ENCODE peak calls at places on chromosome X, in seven cellular contexts. V is CD8-positive, alpha-beta memory T cell; Z is colonic mucosa; X is heart right ventricle; H is MM.1S; G is PC-3; B is left ventricle myocardium inferior. R is an unnamed sample.

GRCh38 chrX:50483283-50483682 is 12.7 kb upstream of the DGKK start:
- DNase-seq in X (no peak), H (peak; percentile 16), V (no peak), Z (no peak), B (no peak), G (no peak), R (no peak)

GRCh38 chrX:111095974-111096870 is at the start of gene PAK3:
- DNase-seq in G (peak; percentile 65), V (peak; percentile 17), X (peak; percentile 15), H (peak; percentile 15), B (no peak), Z (peak; percentile 22), R (no peak)

GRCh38 chrX:101550825-101551767 is 749 bp downstream of the ARMCX1 start:
- DNase-seq in B (peak; percentile 54), X (peak; percentile 46), V (peak; percentile 7), H (no peak), Z (peak; percentile 51), G (no peak), R (no peak)

GRCh38 chrX:9997524-9997923 is 30.4 kb downstream of the CLDN34 start:
- DNase-seq in Z (no peak), X (peak; percentile 29), B (no peak), V (no peak), H (peak; percentile 83), G (no peak), R (no peak)

GRCh38 chrX:22922961-22923360 is 76.8 kb upstream of the DDX53 start:
- DNase-seq in V (no peak), G (peak; percentile 10), B (no peak), Z (no peak), H (no peak), X (no peak), R (no peak)

GRCh38 chrX:11665144-11666040 is at the start of gene ARHGAP6:
- DNase-seq in X (peak; percentile 62), G (peak; percentile 14), Z (peak; percentile 22), H (no peak), V (no peak), B (peak; percentile 60), R (no peak)

GRCh38 chrX:65516756-65517155 is 17.8 kb downstream of the LAS1L start:
- DNase-seq in Z (no peak), B (no peak), G (no peak), V (no peak), H (no peak), X (no peak), R (no peak)

GRCh38 chrX:252421-253291 is 28.5 kb upstream of the PLCXD1 start:
- DNase-seq in V (no peak), B (no peak), H (no peak), G (no peak), Z (no peak), X (no peak), R (no peak)

GRCh38 chrX:44343412-44343942 is at the start of gene EFHC2:
- DNase-seq in X (peak; percentile 60), G (peak; percentile 24), H (peak; percentile 7), Z (no peak), B (peak; percentile 29), V (peak; percentile 65), R (peak; percentile 27)

GRCh38 chrX:2410279-2411020 is 90.3 kb downstream of the DHRSX start:
- DNase-seq in X (no peak), Z (peak; percentile 76), G (no peak), B (no peak), V (no peak), H (no peak), R (no peak)

GRCh38 chrX:14533867-14534266 is 4.5 kb downstream of the GLRA2 start:
- DNase-seq in H (no peak), V (no peak), G (peak; percentile 70), Z (no peak), X (no peak), B (no peak), R (no peak)

GRCh38 chrX:51281758-51282318 is 50.8 kb upstream of the NUDT10 start:
- DNase-seq in X (no peak), B (no peak), V (no peak), H (no peak), Z (no peak), G (no peak), R (no peak)

GRCh38 chrX:115582871-115583729 is 22.1 kb downstream of the PLS3 start:
- DNase-seq in H (no peak), G (peak; percentile 43), X (no peak), V (no peak), Z (no peak), B (no peak), R (no peak)

GRCh38 chrX:7190157-7190556 is 42.2 kb upstream of the PUDP start:
- DNase-seq in V (no peak), H (no peak), B (no peak), G (peak; percentile 6), Z (no peak), X (no peak), R (no peak)

GRCh38 chrX:77014655-77015377 is 432.4 kb upstream of the FGF16 start:
- DNase-seq in Z (no peak), H (no peak), X (no peak), B (no peak), G (no peak), V (no peak), R (no peak)

GRCh38 chrX:104318330-104319009 is 63.7 kb upstream of the ESX1 start:
- DNase-seq in H (no peak), G (peak; percentile 96), B (no peak), Z (peak; percentile 79), V (no peak), X (no peak), R (peak; percentile 98)

GRCh38 chrX:86047174-86047991 is at the start of gene CHM:
- DNase-seq in Z (peak; percentile 79), H (peak; percentile 89), B (peak; percentile 19), X (peak; percentile 19), V (peak; percentile 76), G (peak; percentile 80), R (peak; percentile 45)

GRCh38 chrX:154458954-154459829 is 1.1 kb downstream of the PLXNA3 start:
- DNase-seq in G (peak; percentile 54), Z (peak; percentile 53), X (peak; percentile 35), V (no peak), B (peak; percentile 28), H (peak; percentile 34), R (peak; percentile 67)

GRCh38 chrX:74521961-74522833 is 92.2 kb downstream of the RLIM start:
- DNase-seq in H (no peak), V (no peak), X (no peak), G (no peak), B (peak; percentile 22), Z (no peak), R (no peak)

GRCh38 chrX:70755850-70756249 is 152.7 kb downstream of the TEX11 start:
- DNase-seq in G (no peak), V (peak; percentile 46), X (no peak), B (no peak), Z (no peak), H (peak; percentile 6), R (no peak)

GRCh38 chrX:110847334-110847733 is 51.7 kb upstream of the CHRDL1 start:
- DNase-seq in H (peak; percentile 80), B (no peak), V (peak; percentile 27), X (no peak), Z (peak; percentile 24), G (peak; percentile 78), R (peak; percentile 58)

GRCh38 chrX:14932136-14932535 is 58.9 kb downstream of the MOSPD2 start:
- DNase-seq in G (no peak), V (no peak), H (no peak), B (no peak), X (no peak), Z (no peak), R (no peak)

GRCh38 chrX:74179071-74179470 is 124.9 kb upstream of the ZCCHC13 start:
- DNase-seq in X (no peak), B (no peak), Z (no peak), G (peak; percentile 62), H (no peak), V (no peak), R (no peak)

GRCh38 chrX:17161991-17162390 is 213.0 kb upstream of the NHS start:
- DNase-seq in Z (no peak), B (no peak), X (no peak), H (no peak), G (peak; percentile 48), V (no peak), R (no peak)
- H3K9me3 ChIP-seq in Z (no peaks in the 10 kb centered on the region), B (peaks cover 36% of the 10 kb centered on the region), X (no peaks in the 10 kb centered on the region), H (no peaks in the 10 kb centered on the region), G (peaks cover 23% of the 10 kb centered on the region), V (no peaks in the 10 kb centered on the region), R (peaks cover 5% of the 10 kb centered on the region)

DNA sequence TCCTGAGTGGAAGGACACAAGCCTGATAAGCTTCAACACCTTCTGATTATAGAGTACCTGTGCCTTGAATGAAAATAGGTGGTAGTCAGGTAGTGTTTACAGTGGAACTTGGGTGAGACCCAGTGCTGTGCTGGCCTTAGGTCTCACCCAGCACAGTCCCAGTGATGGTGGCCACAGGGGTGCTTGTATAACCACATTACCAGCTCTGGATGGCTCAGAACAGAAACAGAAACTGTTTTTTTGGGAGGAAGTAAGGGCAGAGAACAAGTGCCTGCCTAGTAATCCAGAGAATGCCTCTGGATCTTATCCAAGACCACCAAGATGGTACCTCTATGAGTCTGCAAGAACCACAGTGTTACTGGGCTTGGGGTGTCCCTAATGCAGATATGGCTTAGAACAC is 171.5 kb upstream of the DIPK2B start:
- DNase-seq in H (no peak), Z (no peak), G (no peak), V (no peak), B (no peak), X (no peak), R (no peak)
- H3K9me3 ChIP-seq in H (no peaks in the 10 kb centered on the region), Z (no peaks in the 10 kb centered on the region), G (peaks cover 5% of the 10 kb centered on the region), V (no peaks in the 10 kb centered on the region), B (peaks cover 14% of the 10 kb centered on the region), X (no peaks in the 10 kb centered on the region), R (no peaks in the 10 kb centered on the region)

GRCh38 chrX:132592880-132593279 is 104.0 kb upstream of the MBNL3 start:
- DNase-seq in V (no peak), B (no peak), X (no peak), H (peak; percentile 17), Z (no peak), G (no peak), R (no peak)

GRCh38 chrX:132584936-132585335 is 96.1 kb upstream of the MBNL3 start:
- DNase-seq in Z (no peak), G (no peak), X (no peak), H (no peak), B (no peak), V (no peak), R (no peak)

GRCh38 chrX:132591719-132592275 is 103.0 kb upstream of the MBNL3 start:
- DNase-seq in V (no peak), G (no peak), X (no peak), H (no peak), Z (no peak), B (no peak), R (no peak)

GRCh38 chrX:132594129-132594528 is 105.3 kb upstream of the MBNL3 start:
- DNase-seq in H (no peak), V (no peak), G (peak; percentile 61), B (no peak), Z (no peak), X (no peak), R (no peak)

GRCh38 chrX:132590350-132591026 is 101.7 kb upstream of the MBNL3 start:
- DNase-seq in X (no peak), B (no peak), G (no peak), V (no peak), H (no peak), Z (no peak), R (no peak)
- H3K9me3 ChIP-seq in X (no peaks in the 10 kb centered on the region), B (no peaks in the 10 kb centered on the region), G (no peaks in the 10 kb centered on the region), V (no peaks in the 10 kb centered on the region), H (no peaks in the 10 kb centered on the region), Z (no peaks in the 10 kb centered on the region), R (no peaks in the 10 kb centered on the region)

GRCh38 chrX:156000361-156000926 is 2.9 kb downstream of the IL9R start:
- DNase-seq in X (no peak), Z (no peak), B (no peak), H (no peak), G (no peak), V (no peak), R (no peak)
- H3K9me3 ChIP-seq in X (no peaks in the 10 kb centered on the region), Z (no peaks in the 10 kb centered on the region), B (no peaks in the 10 kb centered on the region), H (no peaks in the 10 kb centered on the region), G (no peaks in the 10 kb centered on the region), V (no peaks in the 10 kb centered on the region), R (no peaks in the 10 kb centered on the region)